ENCODE peak calls at places on chromosomes 11 and 22, in nine cellular contexts. K is Calu3, J is glutamatergic neuron, B is A549, C is GM10248, E is transverse colon, Z is Caco-2, O is tibial artery, R is nephron progenitor cell. Q is an unnamed sample.

GRCh38 chr22:28629420-28630184 is 50.0 kb downstream of the TTC28 start:
- DNase-seq in K (no peak), J (no peak), B (peak), C (no peak), E (no peak), Z (no peak), O (no peak), R (no peak), Q (no peak)

GRCh38 chr11:76579047-76579751 is 91.3 kb downstream of the LRRC32 start:
- DNase-seq in K (no peak), J (no peak), B (no peak), C (no peak), E (no peak), Z (no peak), O (peak), R (no peak), Q (no peak)

GRCh38 chr11:10564692-10565318 is 3.7 kb downstream of the LYVE1 start:
- DNase-seq in K (no peak), J (no peak), B (no peak), C (no peak), E (no peak), Z (peak), O (no peak), R (no peak), Q (no peak)

GRCh38 chr11:46612326-46612725 is 4.7 kb downstream of the HARBI1 start:
- DNase-seq in K (no peak), J (no peak), B (no peak), C (no peak), E (no peak), Z (no peak), O (no peak), R (no peak), Q (no peak)

GRCh38 chr22:28129319-28129962 is 210.4 kb upstream of the PITPNB start:
- DNase-seq in K (no peak), J (no peak), B (no peak), C (no peak), E (no peak), Z (no peak), O (no peak), R (no peak), Q (no peak)

GRCh38 chr22:35539910-35540599 is 576 bp upstream of the RASD2 start:
- DNase-seq in K (peak), J (peak), B (peak), C (peak), E (peak), Z (peak), O (peak), R (peak), Q (peak)

GRCh38 chr11:83070044-83070877 is 1.4 kb downstream of the RAB30 start:
- DNase-seq in K (no peak), J (no peak), B (no peak), C (no peak), E (no peak), Z (peak), O (no peak), R (peak), Q (no peak)

GRCh38 chr22:20319041-20319744 is 667 bp downstream of the DGCR6L start:
- DNase-seq in K (no peak), J (no peak), B (no peak), C (no peak), E (no peak), Z (no peak), O (no peak), R (peak), Q (peak)

GRCh38 chr11:1297011-1297575 is 12.3 kb downstream of the TOLLIP start:
- DNase-seq in K (no peak), J (no peak), B (no peak), C (no peak), E (no peak), Z (no peak), O (no peak), R (no peak), Q (no peak)

GRCh38 chr11:71131861-71132260 is 120.5 kb downstream of the SHANK2 start:
- DNase-seq in K (no peak), J (no peak), B (no peak), C (no peak), E (no peak), Z (no peak), O (no peak), R (no peak), Q (no peak)

GRCh38 chr11:59510917-59511589 is at the start of gene OR4D9:
- DNase-seq in K (no peak), J (no peak), B (no peak), C (no peak), E (no peak), Z (no peak), O (no peak), R (no peak), Q (no peak)

GRCh38 chr11:59429924-59430516 is 3.8 kb upstream of the OR5A2 start:
- DNase-seq in K (peak), J (no peak), B (peak), C (peak), E (no peak), Z (peak), O (no peak), R (peak), Q (peak)

GRCh38 chr22:27997538-27997937 is 78.5 kb upstream of the PITPNB start:
- DNase-seq in K (no peak), J (peak), B (no peak), C (no peak), E (no peak), Z (no peak), O (no peak), R (no peak), Q (no peak)

GRCh38 chr11:117095301-117096139 is 2.7 kb downstream of the SIK3 start:
- DNase-seq in K (no peak), J (no peak), B (no peak), C (no peak), E (no peak), Z (peak), O (no peak), R (no peak), Q (no peak)

GRCh38 chr22:44181912-44182590 is 1.3 kb downstream of the PARVG start:
- DNase-seq in K (no peak), J (no peak), B (no peak), C (no peak), E (no peak), Z (no peak), O (no peak), R (no peak), Q (no peak)

GRCh38 chr11:35856756-35857155 is 87.1 kb upstream of the LDLRAD3 start:
- DNase-seq in K (no peak), J (no peak), B (no peak), C (no peak), E (no peak), Z (no peak), O (no peak), R (no peak), Q (no peak)

GRCh38 chr11:63023415-63023814 is 7.8 kb upstream of the SLC22A8 start:
- DNase-seq in K (no peak), J (no peak), B (no peak), C (no peak), E (no peak), Z (no peak), O (no peak), R (no peak), Q (no peak)

GRCh38 chr11:63019506-63019905 is 3.9 kb upstream of the SLC22A8 start:
- DNase-seq in K (no peak), J (no peak), B (no peak), C (no peak), E (no peak), Z (no peak), O (no peak), R (no peak), Q (no peak)

GRCh38 chr11:63022422-63022821 is 6.8 kb upstream of the SLC22A8 start:
- DNase-seq in K (no peak), J (no peak), B (no peak), C (no peak), E (no peak), Z (no peak), O (no peak), R (no peak), Q (no peak)

GRCh38 chr11:63023851-63024648 is 8.4 kb upstream of the SLC22A8 start:
- DNase-seq in K (peak), J (peak), B (peak), C (peak), E (peak), Z (peak), O (peak), R (peak), Q (peak)

GRCh38 chr11:63020671-63021255 is 5.1 kb upstream of the SLC22A8 start:
- DNase-seq in K (peak), J (peak), B (peak), C (no peak), E (no peak), Z (peak), O (no peak), R (peak), Q (peak)
- TF ChIP-seq CTCF in K (peak), J (peak), B (peak), C (peak), E (no peak), Z (peak), O (no peak), R (peak), Q (peak)

GRCh38 chr22:42648368-42649260 is 578 bp downstream of the CYB5R3 start:
- DNase-seq in K (peak), J (no peak), B (peak), C (no peak), E (peak), Z (peak), O (peak), R (no peak), Q (no peak)

GRCh38 chr22:42653992-42654391 is 4.8 kb upstream of the CYB5R3 start:
- DNase-seq in K (no peak), J (no peak), B (no peak), C (no peak), E (no peak), Z (no peak), O (no peak), R (no peak), Q (no peak)

GRCh38 chr22:42649261-42650056 is at the start of gene CYB5R3:
- DNase-seq in K (peak), J (peak), B (peak), C (peak), E (peak), Z (peak), O (peak), R (peak), Q (peak)

GRCh38 chr22:42648017-42648367 is 1.2 kb downstream of the CYB5R3 start:
- DNase-seq in K (no peak), J (no peak), B (no peak), C (no peak), E (no peak), Z (no peak), O (no peak), R (no peak), Q (no peak)

GRCh38 chr22:42651134-42651533 is 1.9 kb upstream of the CYB5R3 start:
- DNase-seq in K (peak), J (no peak), B (peak), C (no peak), E (no peak), Z (no peak), O (no peak), R (no peak), Q (no peak)
- TF ChIP-seq CTCF in K (no peak), J (no peak), B (no peak), C (no peak), E (no peak), Z (no peak), O (no peak), R (no peak), Q (no peak)

GRCh38 chr11:114316980-114317675 is 20.9 kb downstream of the NNMT start:
- DNase-seq in K (no peak), J (no peak), B (no peak), C (no peak), E (no peak), Z (no peak), O (peak), R (no peak), Q (no peak)

GRCh38 chr11:114315749-114316368 is 19.7 kb downstream of the NNMT start:
- DNase-seq in K (no peak), J (no peak), B (peak), C (no peak), E (peak), Z (peak), O (no peak), R (no peak), Q (no peak)

GRCh38 chr11:114318361-114318760 is 22.2 kb downstream of the NNMT start:
- DNase-seq in K (no peak), J (no peak), B (no peak), C (no peak), E (no peak), Z (no peak), O (no peak), R (no peak), Q (no peak)

GRCh38 chr11:114319716-114320328 is 23.6 kb downstream of the NNMT start:
- DNase-seq in K (no peak), J (no peak), B (no peak), C (no peak), E (no peak), Z (no peak), O (no peak), R (no peak), Q (no peak)

DNA sequence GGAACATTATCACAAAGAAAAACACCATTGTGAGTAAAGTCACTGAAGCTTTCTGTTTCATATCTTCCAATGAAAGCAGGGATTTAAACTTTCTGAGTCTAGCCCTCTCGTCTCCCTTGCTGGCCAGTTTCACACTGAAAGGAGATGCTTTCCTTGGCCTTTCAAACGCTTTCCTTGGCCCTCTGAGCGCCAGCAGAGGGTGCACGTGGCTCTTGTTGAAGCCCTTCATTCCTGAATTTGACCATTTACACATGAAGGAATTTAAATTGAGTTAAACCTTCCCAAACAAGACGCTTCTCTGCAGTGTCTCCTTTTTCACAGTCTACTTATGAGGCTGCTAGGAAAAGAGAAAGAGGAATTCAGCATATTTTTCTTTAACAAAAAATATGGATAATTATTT is 21.5 kb downstream of the NNMT start:
- DNase-seq in K (no peak), J (peak), B (no peak), C (no peak), E (no peak), Z (peak), O (peak), R (peak), Q (peak)
- TF ChIP-seq CTCF in K (no peak), J (no peak), B (peak), C (peak), E (no peak), Z (peak), O (peak), R (peak), Q (peak)

GRCh38 chr11:90434858-90435257 is 212.0 kb upstream of the CHORDC1 start:
- DNase-seq in K (peak), J (no peak), B (no peak), C (no peak), E (no peak), Z (peak), O (no peak), R (no peak), Q (no peak)
- TF ChIP-seq CTCF in K (no peak), J (no peak), B (no peak), C (peak), E (no peak), Z (peak), O (peak), R (no peak), Q (peak)

DNA sequence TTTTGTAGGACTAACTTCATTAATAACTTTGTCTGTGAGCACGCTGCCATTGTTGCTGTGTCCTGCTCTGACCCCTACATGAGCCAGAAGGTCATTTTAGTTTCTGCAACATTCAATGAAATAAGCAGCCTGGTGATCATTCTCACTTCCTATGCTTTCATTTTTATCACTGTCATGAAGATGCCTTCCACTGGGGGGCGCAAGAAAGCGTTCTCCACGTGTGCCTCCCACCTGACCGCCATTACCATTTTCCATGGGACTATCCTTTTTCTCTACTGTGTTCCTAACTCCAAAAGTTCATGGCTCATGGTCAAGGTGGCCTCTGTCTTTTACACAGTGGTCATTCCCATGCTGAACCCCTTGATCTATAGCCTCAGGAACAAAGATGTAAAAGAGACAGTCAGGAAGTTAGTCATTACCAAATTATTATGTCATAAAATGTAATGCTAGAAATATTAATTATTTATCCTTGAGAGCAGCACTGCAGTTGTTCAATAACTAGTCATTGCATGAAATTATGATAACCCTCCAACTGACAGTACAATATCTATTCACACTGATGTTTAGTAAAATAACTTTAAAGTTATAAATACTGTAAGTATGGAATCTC is 46.4 kb upstream of the OR5D13 start:
- DNase-seq in K (no peak), J (no peak), B (no peak), C (no peak), E (no peak), Z (peak), O (no peak), R (no peak), Q (no peak)
- TF ChIP-seq CTCF in K (no peak), J (no peak), B (no peak), C (no peak), E (no peak), Z (peak), O (no peak), R (no peak), Q (peak)

DNA sequence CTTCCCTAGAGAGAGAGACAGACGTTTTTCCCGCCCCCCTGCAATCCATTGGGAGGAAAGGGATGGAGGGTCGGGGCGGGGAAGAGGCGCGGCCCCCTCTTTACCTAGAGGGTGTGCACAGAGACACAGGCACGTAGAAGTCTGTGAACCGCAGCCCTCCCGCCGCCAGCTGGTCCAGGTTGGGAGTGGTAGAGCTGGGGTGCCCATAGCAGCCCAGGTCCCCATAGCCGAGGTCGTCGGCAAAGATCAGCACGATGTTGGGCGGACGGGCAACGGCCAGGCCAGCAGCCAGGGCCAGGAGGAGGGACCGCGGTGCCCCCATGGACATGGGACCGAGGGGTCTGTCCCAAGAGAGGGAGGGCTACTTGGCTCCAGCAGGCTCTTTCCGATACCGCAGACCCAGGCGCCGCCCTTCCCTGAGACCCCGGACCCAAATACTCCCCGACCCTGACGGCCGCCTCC is 469 bp downstream of the ARSA start:
- DNase-seq in K (peak), J (peak), B (no peak), C (no peak), E (peak), Z (peak), O (no peak), R (peak), Q (peak)
- TF ChIP-seq CTCF in K (no peak), J (no peak), B (no peak), C (no peak), E (no peak), Z (no peak), O (no peak), R (no peak), Q (no peak)

GRCh38 chr11:72782081-72782920 is 11.5 kb downstream of the STARD10 start:
- DNase-seq in K (peak), J (no peak), B (no peak), C (no peak), E (peak), Z (peak), O (no peak), R (no peak), Q (no peak)
- TF ChIP-seq CTCF in K (no peak), J (no peak), B (no peak), C (no peak), E (no peak), Z (no peak), O (no peak), R (no peak), Q (no peak)

GRCh38 chr11:5553347-5553746 is 5.0 kb upstream of the OR52H1 start:
- DNase-seq in K (no peak), J (no peak), B (no peak), C (no peak), E (no peak), Z (no peak), O (no peak), R (no peak), Q (no peak)
- TF ChIP-seq CTCF in K (no peak), J (no peak), B (peak), C (no peak), E (no peak), Z (no peak), O (no peak), R (no peak), Q (peak)

DNA sequence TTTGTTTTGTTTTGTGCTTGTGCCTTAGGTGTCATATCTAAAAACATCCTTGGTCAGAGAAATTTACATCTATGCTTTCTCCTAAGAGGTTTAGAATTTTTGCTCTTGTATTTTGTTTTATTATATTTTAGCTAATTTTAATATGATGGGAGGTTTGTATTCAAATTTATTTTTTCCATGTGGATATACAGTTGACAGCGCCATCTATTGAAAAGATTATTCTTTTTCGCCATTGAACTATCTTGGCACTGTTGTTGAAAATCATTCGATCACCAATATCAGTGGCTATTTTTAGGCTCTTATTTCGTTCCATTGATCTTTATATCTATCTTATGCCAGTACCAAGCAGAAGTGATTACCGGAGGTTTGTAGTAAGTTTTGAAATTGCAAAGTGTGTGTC is 510.3 kb downstream of the BRD1 start:
- DNase-seq in K (no peak), J (no peak), B (no peak), C (no peak), E (no peak), Z (no peak), O (no peak), R (no peak), Q (no peak)
- TF ChIP-seq CTCF in K (no peak), J (no peak), B (peak), C (no peak), E (no peak), Z (peak), O (no peak), R (no peak), Q (peak)